ENCODE peak calls at places on chromosomes 11 and 22, in eight cellular contexts. H is GM12892; N is foreskin fibroblast; Q is stimulated activated CD4-positive, alpha-beta T cell treated with anti-CD3 and anti-CD28 coated beads, Interleukin-1b, Interleukin-23, amount 100 ng/mL, for 24 hours; Z is GM12864; A is AG09319; D is pancreas; F is lower lobe of right lung. J is an unnamed sample.

GRCh38 chr11:7021318-7021717 is 1.0 kb downstream of the NLRP14 start:
- DNase-seq in H (no peak), N (no peak), Q (no peak), Z (no peak), A (no peak), D (no peak), F (no peak), J (no peak)

GRCh38 chr11:7077101-7077500 is 11.7 kb upstream of the RBMXL2 start:
- DNase-seq in H (no peak), N (no peak), Q (no peak), Z (no peak), A (no peak), D (no peak), F (no peak), J (no peak)

GRCh38 chr11:90321018-90321417 is 98.2 kb upstream of the CHORDC1 start:
- DNase-seq in H (no peak), N (no peak), Q (no peak), Z (no peak), A (no peak), D (no peak), F (no peak), J (no peak)

GRCh38 chr11:83006877-83007330 is 64.8 kb downstream of the RAB30 start:
- DNase-seq in H (peak; percentile 31), N (no peak), Q (no peak), Z (peak; percentile 53), A (no peak), D (peak; percentile 48), F (no peak), J (no peak)

GRCh38 chr11:71331631-71332030 is 79.3 kb upstream of the SHANK2 start:
- DNase-seq in H (no peak), N (no peak), Q (no peak), Z (no peak), A (no peak), D (no peak), F (no peak), J (no peak)

GRCh38 chr11:72250661-72251465 is 6.9 kb upstream of the PHOX2A start:
- DNase-seq in H (no peak), N (no peak), Q (no peak), Z (no peak), A (no peak), D (no peak), F (no peak), J (no peak)

GRCh38 chr11:89176938-89177337 is 737 bp upstream of the TYR start:
- DNase-seq in H (no peak), N (no peak), Q (no peak), Z (no peak), A (no peak), D (no peak), F (no peak), J (no peak)

GRCh38 chr22:22949953-22950352 is 62.3 kb downstream of the IGLL5 start:
- DNase-seq in H (no peak), N (no peak), Q (no peak), Z (no peak), A (no peak), D (no peak), F (no peak), J (no peak)

GRCh38 chr11:116576523-116576922 is 196.3 kb downstream of the BUD13 start:
- DNase-seq in H (no peak), N (peak; percentile 9), Q (no peak), Z (no peak), A (no peak), D (no peak), F (no peak), J (no peak)

GRCh38 chr11:24900524-24900923 is 403.7 kb downstream of the LUZP2 start:
- DNase-seq in H (no peak), N (no peak), Q (no peak), Z (no peak), A (no peak), D (no peak), F (no peak), J (no peak)

GRCh38 chr22:42881298-42881697 is 24.2 kb upstream of the ARFGAP3 start:
- DNase-seq in H (no peak), N (no peak), Q (no peak), Z (no peak), A (no peak), D (peak; percentile 48), F (no peak), J (no peak)

GRCh38 chr22:20864186-20864908 is 5.5 kb downstream of the SNAP29 start:
- DNase-seq in H (no peak), N (no peak), Q (no peak), Z (no peak), A (no peak), D (no peak), F (no peak), J (no peak)

J was measured in AG09309.